ENCODE peak calls at places on chromosomes 13 and 19, in eight cellular contexts. G is A673, S is mucosa of descending colon, U is pancreas, L is SJCRH30, E is fibroblast of the aortic adventitia, J is AG10803, P is GM23338. K is an unnamed sample.

GRCh38 chr13:48533207-48533499 is 273 bp upstream of the RCBTB2 start:
- DNase-seq in G (no peak), S (no peak), U (no peak), L (no peak), E (no peak), J (peak), P (no peak), K (no peak)

GRCh38 chr13:75319244-75319643 is 162.7 kb downstream of the TBC1D4 start:
- DNase-seq in G (no peak), S (no peak), U (no peak), L (no peak), E (no peak), J (no peak), P (no peak), K (no peak)

GRCh38 chr13:75705395-75705794 is 69.3 kb downstream of the LMO7 start:
- DNase-seq in G (no peak), S (no peak), U (no peak), L (no peak), E (peak), J (peak), P (no peak), K (no peak)

GRCh38 chr19:2215281-2215751 is 20.8 kb downstream of the PLEKHJ1 start:
- DNase-seq in G (no peak), S (no peak), U (no peak), L (no peak), E (no peak), J (no peak), P (peak), K (no peak)

GRCh38 chr19:39677931-39678889 is 22.5 kb downstream of the LGALS16 start:
- DNase-seq in G (no peak), S (no peak), U (peak), L (peak), E (peak), J (no peak), P (no peak), K (no peak)

GRCh38 chr19:40234429-40235237 is 8.1 kb upstream of the CCNP start:
- DNase-seq in G (no peak), S (no peak), U (no peak), L (no peak), E (no peak), J (no peak), P (no peak), K (no peak)

GRCh38 chr19:13398182-13398581 is 108.1 kb downstream of the CACNA1A start:
- DNase-seq in G (no peak), S (no peak), U (no peak), L (no peak), E (no peak), J (no peak), P (no peak), K (no peak)

GRCh38 chr13:102191951-102192461 is 209.8 kb downstream of the FGF14 start:
- DNase-seq in G (peak), S (no peak), U (no peak), L (no peak), E (peak), J (no peak), P (no peak), K (no peak)

GRCh38 chr19:41851456-41851855 is 6.6 kb downstream of the DMRTC2 start:
- DNase-seq in G (no peak), S (no peak), U (no peak), L (no peak), E (no peak), J (no peak), P (peak), K (no peak)

GRCh38 chr13:113918981-113919646 is 54.8 kb downstream of the C13orf46 start:
- DNase-seq in G (no peak), S (no peak), U (no peak), L (no peak), E (no peak), J (peak), P (no peak), K (peak)

GRCh38 chr19:40549007-40549708 is 27.5 kb upstream of the SHKBP1 start:
- DNase-seq in G (peak), S (no peak), U (peak), L (peak), E (peak), J (peak), P (peak), K (peak)

GRCh38 chr13:45786293-45786920 is 65.1 kb downstream of the SIAH3 start:
- DNase-seq in G (peak), S (no peak), U (peak), L (no peak), E (no peak), J (no peak), P (no peak), K (no peak)

GRCh38 chr19:38429055-38429810 is 3.2 kb upstream of the RASGRP4 start:
- DNase-seq in G (no peak), S (no peak), U (no peak), L (no peak), E (no peak), J (no peak), P (no peak), K (no peak)

GRCh38 chr13:72952529-72953141 is 106.2 kb upstream of the KLF5 start:
- DNase-seq in G (peak), S (no peak), U (no peak), L (no peak), E (no peak), J (no peak), P (peak), K (no peak)

GRCh38 chr19:17860331-17860992 is 752 bp downstream of the RPL18A start:
- DNase-seq in G (no peak), S (no peak), U (no peak), L (no peak), E (no peak), J (no peak), P (no peak), K (no peak)
- H3K4me3 ChIP-seq in G (peak), S (peak), U (peak), L (peak), E (peak), J (peak), P (peak), K (peak)

GRCh38 chr19:48867922-48868195 is 558 bp downstream of the PLEKHA4 start:
- DNase-seq in G (no peak), S (peak), U (no peak), L (no peak), E (no peak), J (no peak), P (no peak), K (no peak)
- H3K4me3 ChIP-seq in G (peak), S (no peak), U (no peak), L (peak), E (peak), J (peak), P (peak), K (no peak)

GRCh38 chr19:49681830-49682229 is 4.8 kb downstream of the PRMT1 start:
- DNase-seq in G (no peak), S (peak), U (no peak), L (no peak), E (no peak), J (no peak), P (no peak), K (no peak)
- H3K4me3 ChIP-seq in G (no peak), S (no peak), U (no peak), L (no peak), E (no peak), J (no peak), P (no peak), K (no peak)

GRCh38 chr19:45442408-45442926 is 18.8 kb upstream of the ERCC1 start:
- DNase-seq in G (no peak), S (no peak), U (no peak), L (no peak), E (no peak), J (no peak), P (no peak), K (no peak)
- H3K4me3 ChIP-seq in G (peak), S (no peak), U (no peak), L (no peak), E (no peak), J (no peak), P (peak), K (no peak)

DNA sequence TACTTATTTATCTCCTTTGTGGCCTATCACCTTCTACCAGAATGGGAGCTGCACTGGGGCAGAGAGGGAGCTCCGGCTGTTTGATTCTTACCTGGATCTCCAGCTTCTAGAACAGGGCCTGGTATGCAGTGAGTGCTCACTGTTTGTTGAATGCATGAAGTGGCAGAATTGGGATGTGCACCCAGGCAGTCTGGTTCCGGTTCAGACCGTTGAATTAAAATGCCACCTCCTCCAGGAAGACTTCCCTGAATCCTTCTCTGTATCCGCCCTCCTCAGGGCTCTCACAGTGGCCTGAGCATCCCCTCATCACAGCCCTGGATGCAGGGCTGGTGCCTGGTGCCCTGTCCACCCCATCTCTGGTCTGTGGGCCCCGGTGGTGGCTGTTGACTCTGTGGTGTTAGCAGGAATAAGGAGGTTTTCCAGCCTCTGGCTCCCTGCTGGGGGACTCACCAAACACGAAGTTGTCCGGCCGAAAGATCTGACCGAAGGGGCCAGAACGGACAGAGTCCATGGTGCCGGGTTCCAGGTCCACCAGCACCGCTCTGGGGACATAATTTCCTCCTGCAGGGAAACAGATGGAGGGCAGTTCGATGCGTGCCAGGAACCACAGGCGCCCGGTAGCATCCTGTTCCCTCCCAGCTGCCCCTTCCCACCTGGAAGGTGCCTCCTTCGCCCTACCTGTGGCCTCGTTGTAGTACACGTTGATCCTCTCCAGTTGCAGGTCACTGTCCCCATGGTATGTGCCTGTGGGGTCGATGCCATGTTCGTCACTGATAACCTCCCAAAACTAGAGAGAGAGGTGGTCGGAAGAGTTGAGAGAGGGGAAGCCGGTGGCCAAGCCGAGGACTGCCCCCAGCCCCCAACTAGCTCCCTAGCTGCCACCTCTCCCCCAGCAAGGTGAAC is 1.0 kb downstream of the TUBB4A start:
- DNase-seq in G (no peak), S (no peak), U (no peak), L (no peak), E (no peak), J (no peak), P (peak), K (no peak)
- H3K4me3 ChIP-seq in G (peak), S (no peak), U (peak), L (no peak), E (no peak), J (no peak), P (peak), K (peak)

DNA sequence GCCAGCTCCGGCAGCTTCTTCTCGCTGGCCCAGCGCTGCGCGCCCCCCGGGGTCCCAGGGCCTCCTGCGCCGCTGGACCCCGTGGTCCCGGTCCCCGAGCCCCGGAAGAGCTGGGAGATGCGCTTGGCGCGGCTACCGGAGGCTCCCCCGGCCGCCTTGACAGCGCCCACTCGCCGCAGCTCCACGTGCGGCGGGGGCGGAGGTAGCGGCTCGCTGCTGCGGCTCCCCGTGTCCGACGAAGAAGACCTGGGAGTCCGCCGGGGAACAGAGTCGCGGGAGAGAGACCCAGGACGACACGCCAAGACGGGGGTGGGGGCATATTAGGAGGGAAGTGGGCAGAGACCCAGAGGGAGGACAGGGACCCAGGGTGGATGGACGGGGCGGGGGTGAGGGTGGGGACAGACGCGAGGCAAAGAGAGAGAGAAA is 997 bp downstream of the RASIP1 start:
- DNase-seq in G (no peak), S (no peak), U (peak), L (no peak), E (no peak), J (no peak), P (no peak), K (no peak)
- H3K4me3 ChIP-seq in G (peak), S (no peak), U (peak), L (no peak), E (peak), J (no peak), P (peak), K (peak)

DNA sequence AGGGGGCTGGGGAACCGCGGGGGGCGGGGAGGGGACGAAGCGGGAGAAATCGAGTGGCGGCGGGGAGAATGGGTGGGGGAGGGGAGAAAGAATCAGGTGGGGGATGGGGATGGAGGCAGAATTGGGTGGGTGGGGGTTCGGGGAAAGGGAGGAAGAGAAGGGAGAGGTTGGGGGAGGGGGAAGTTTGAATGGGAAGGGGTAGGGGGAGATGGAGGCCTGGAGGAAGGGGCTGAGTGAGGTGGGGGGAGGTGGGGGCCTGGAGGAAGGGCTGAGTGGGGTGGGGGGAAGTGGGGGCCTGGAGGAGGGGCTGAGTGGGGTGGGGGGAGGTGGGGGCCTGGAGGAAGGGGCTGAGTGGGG is 391 bp upstream of the ADAMTS10 start:
- DNase-seq in G (no peak), S (no peak), U (no peak), L (no peak), E (no peak), J (no peak), P (peak), K (no peak)
- H3K4me3 ChIP-seq in G (peak), S (no peak), U (peak), L (no peak), E (no peak), J (no peak), P (peak), K (peak)

DNA sequence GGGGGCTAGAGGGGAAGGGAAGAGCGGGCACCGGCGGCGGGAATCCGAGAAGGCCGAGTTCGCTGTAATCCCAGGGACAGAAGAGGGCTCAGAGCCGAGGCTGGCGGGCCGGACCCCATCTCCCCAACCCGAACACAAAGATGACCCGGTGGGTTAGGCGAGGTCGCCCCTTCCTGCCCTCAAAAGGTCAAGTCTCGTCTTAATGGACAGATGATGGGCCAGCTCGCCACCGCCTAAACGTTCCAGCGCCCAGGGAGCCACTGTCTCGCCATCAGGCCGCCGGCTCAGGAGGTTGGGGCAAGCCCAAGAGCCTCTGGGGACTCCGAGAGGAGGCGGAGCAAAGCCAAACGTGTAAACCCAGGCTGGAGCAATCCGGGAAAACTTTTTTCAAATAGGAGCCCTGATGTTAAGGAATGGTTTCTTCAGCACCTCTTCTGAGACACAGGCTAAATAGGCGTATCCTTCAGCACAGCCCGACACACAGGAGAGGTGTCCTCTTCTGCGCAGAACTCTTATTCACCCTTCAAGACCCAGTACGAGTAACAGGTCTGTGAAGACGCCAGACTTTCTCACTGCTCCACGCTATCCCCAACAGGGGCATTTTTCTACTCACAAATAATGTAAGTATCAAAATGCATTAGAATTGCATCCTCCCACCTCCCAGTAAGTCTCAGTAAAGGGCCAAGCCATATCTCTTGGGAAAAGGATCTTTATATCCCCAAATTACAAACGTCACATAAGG is 6.3 kb upstream of the POU4F1 start:
- DNase-seq in G (peak), S (no peak), U (peak), L (peak), E (peak), J (no peak), P (peak), K (no peak)
- H3K4me3 ChIP-seq in G (peak), S (no peak), U (peak), L (peak), E (peak), J (peak), P (peak), K (no peak)

GRCh38 chr19:17752865-17753639 is 1.8 kb downstream of the FCHO1 start:
- DNase-seq in G (no peak), S (no peak), U (no peak), L (no peak), E (no peak), J (no peak), P (no peak), K (no peak)

GRCh38 chr19:17749912-17750317 is 1.4 kb upstream of the FCHO1 start:
- DNase-seq in G (no peak), S (no peak), U (no peak), L (no peak), E (peak), J (no peak), P (no peak), K (no peak)

GRCh38 chr19:17751103-17751911 is at the start of gene FCHO1:
- DNase-seq in G (no peak), S (peak), U (no peak), L (peak), E (no peak), J (no peak), P (no peak), K (no peak)

GRCh38 chr19:17753976-17754375 is 2.7 kb downstream of the FCHO1 start:
- DNase-seq in G (peak), S (no peak), U (no peak), L (peak), E (no peak), J (no peak), P (no peak), K (no peak)

GRCh38 chr19:17751912-17752273 is 616 bp downstream of the FCHO1 start:
- DNase-seq in G (no peak), S (no peak), U (no peak), L (no peak), E (no peak), J (no peak), P (no peak), K (no peak)
- H3K4me3 ChIP-seq in G (no peak), S (no peak), U (no peak), L (no peak), E (no peak), J (no peak), P (no peak), K (no peak)

DNA sequence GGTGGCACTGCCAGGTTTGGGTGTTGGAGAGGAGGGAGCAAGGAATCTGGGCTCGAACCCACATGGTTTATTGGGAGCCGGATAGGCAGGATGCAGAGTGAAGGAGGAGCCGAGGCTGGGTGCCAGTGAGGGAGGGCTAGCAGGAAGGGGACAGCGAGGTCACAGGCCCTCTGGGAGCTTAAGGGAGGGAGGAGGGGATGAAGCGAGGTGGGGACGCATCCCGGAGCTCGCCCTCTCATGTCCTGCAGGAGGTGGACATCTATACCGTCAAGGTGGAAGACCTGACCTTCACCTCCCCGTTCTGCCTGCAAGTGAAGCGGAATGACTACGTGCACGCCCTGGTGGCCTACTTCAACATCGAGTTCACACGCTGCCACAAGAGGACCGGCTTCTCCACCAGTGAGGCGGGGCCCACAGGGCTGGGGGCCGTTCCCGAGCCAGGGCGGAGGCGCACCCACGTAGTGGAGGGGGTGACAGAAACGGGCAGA is 3.5 kb upstream of the ADM5 start:
- DNase-seq in G (no peak), S (no peak), U (no peak), L (no peak), E (no peak), J (no peak), P (no peak), K (no peak)
- H3K4me3 ChIP-seq in G (no peak), S (no peak), U (no peak), L (no peak), E (no peak), J (no peak), P (no peak), K (no peak)

K was measured in WERI-Rb-1.